ENCODE peak calls at places on chromosomes 16 and 17, in nine cellular contexts. A, D, C, N, Z, Q, V, Y and J are unnamed samples.

GRCh38 chr17:31327534-31328526 is 6.4 kb upstream of the EVI2A start:
- DNase-seq in C (no peak), A (no peak), D (no peak), N (no peak), V (no peak), Q (no peak), Z (no peak), Y (no peak), J (peak)

GRCh38 chr16:14564323-14564722 is 65.7 kb downstream of the PARN start:
- DNase-seq in N (no peak), Q (no peak), A (no peak), C (no peak), D (no peak), Y (no peak), Z (peak), V (no peak), J (no peak)

GRCh38 chr17:72603346-72604242 is 482.8 kb downstream of the SOX9 start:
- DNase-seq in V (no peak), Y (no peak), C (no peak), D (no peak), A (no peak), N (no peak), Q (no peak), Z (no peak), J (no peak)

GRCh38 chr17:80064696-80065095 is 28.3 kb downstream of the CCDC40 start:
- DNase-seq in V (no peak), Z (no peak), Q (no peak), C (peak), Y (no peak), D (no peak), A (no peak), N (no peak), J (no peak)

GRCh38 chr16:50395763-50396710 is 27.2 kb upstream of the BRD7 start:
- DNase-seq in D (peak), V (no peak), N (no peak), A (peak), Z (no peak), Y (peak), C (no peak), Q (no peak), J (no peak)

GRCh38 chr17:56478836-56479447 is 114.6 kb upstream of the NOG start:
- DNase-seq in Y (peak), V (no peak), D (peak), C (no peak), A (no peak), Z (no peak), Q (no peak), N (peak), J (no peak)

GRCh38 chr16:50594332-50595260 is 46.4 kb downstream of the NKD1 start:
- DNase-seq in N (no peak), D (no peak), A (no peak), C (no peak), Q (no peak), Z (no peak), Y (no peak), V (no peak), J (no peak)

GRCh38 chr17:1073241-1073962 is 76.5 kb downstream of the TIMM22 start:
- DNase-seq in D (no peak), C (no peak), Y (no peak), Q (peak), Z (no peak), A (no peak), N (no peak), V (no peak), J (no peak)

GRCh38 chr16:24988593-24989338 is 26.4 kb downstream of the ARHGAP17 start:
- DNase-seq in A (no peak), V (no peak), Q (no peak), C (no peak), Z (peak), Y (peak), D (peak), N (no peak), J (no peak)

GRCh38 chr17:81427446-81428120 is 32.3 kb downstream of the BAHCC1 start:
- DNase-seq in Z (peak), V (no peak), Q (peak), Y (no peak), C (no peak), D (no peak), N (no peak), A (no peak), J (no peak)